ENCODE peak calls at places on chromosome 15, in ten cellular contexts. Q is cardiac muscle cell, A is thoracic aorta, V is WTC11, F is PC-3, D is lower lobe of right lung, I is GM13976, O is GM06990, N is fibroblast of the aortic adventitia, L is suprapubic skin. Y is an unnamed sample.

GRCh38 chr15:69734699-69735098 is 282.1 kb downstream of the RPLP1 start:
- DNase-seq in Q (no peak), A (no peak), V (no peak), F (no peak), D (no peak), I (no peak), O (no peak), N (peak; percentile 12), L (no peak), Y (no peak)

GRCh38 chr15:52069559-52069958 is 43.0 kb downstream of the BCL2L10 start:
- DNase-seq in Q (no peak), A (no peak), V (no peak), F (no peak), D (no peak), I (no peak), O (no peak), N (no peak), L (no peak), Y (no peak)

GRCh38 chr15:44545934-44546802 is 9.2 kb downstream of the EIF3J start:
- DNase-seq in Q (no peak), A (no peak), V (no peak), F (peak; percentile 43), D (no peak), I (peak; percentile 50), O (peak; percentile 49), N (peak; percentile 26), L (no peak), Y (peak; percentile 45)

GRCh38 chr15:60656491-60657284 is 177.7 kb upstream of the ICE2 start:
- DNase-seq in Q (peak; percentile 86), A (no peak), V (no peak), F (no peak), D (no peak), I (no peak), O (no peak), N (peak; percentile 69), L (no peak), Y (no peak)

GRCh38 chr15:51622269-51623180 is at the start of gene DMXL2:
- DNase-seq in Q (peak; percentile 90), A (peak; percentile 33), V (peak; percentile 89), F (peak; percentile 81), D (peak; percentile 93), I (peak; percentile 84), O (peak; percentile 93), N (peak; percentile 79), L (peak; percentile 86), Y (peak; percentile 79)

GRCh38 chr15:51077565-51078153 is 17.0 kb downstream of the TNFAIP8L3 start:
- DNase-seq in Q (peak; percentile 86), A (no peak), V (peak; percentile 91), F (no peak), D (peak; percentile 79), I (peak; percentile 84), O (peak; percentile 73), N (peak; percentile 44), L (peak; percentile 83), Y (peak; percentile 81)

GRCh38 chr15:29556385-29556784 is 265.9 kb downstream of the TJP1 start:
- DNase-seq in Q (peak; percentile 11), A (no peak), V (no peak), F (no peak), D (no peak), I (no peak), O (no peak), N (peak; percentile 6), L (no peak), Y (no peak)

GRCh38 chr15:28191832-28192231 is 92.7 kb upstream of the OCA2 start:
- DNase-seq in Q (peak; percentile 85), A (peak; percentile 18), V (peak; percentile 34), F (no peak), D (peak; percentile 52), I (no peak), O (no peak), N (peak; percentile 25), L (no peak), Y (no peak)

GRCh38 chr15:70442211-70442610 is 321.1 kb downstream of the UACA start:
- DNase-seq in Q (no peak), A (no peak), V (no peak), F (no peak), D (no peak), I (peak; percentile 11), O (no peak), N (no peak), L (no peak), Y (no peak)

GRCh38 chr15:45048784-45049631 is 26.0 kb downstream of the SORD start:
- DNase-seq in Q (peak; percentile 90), A (no peak), V (no peak), F (no peak), D (peak; percentile 59), I (peak; percentile 57), O (peak; percentile 39), N (peak; percentile 35), L (no peak), Y (peak; percentile 39)

GRCh38 chr15:45648521-45649200 is 13.8 kb downstream of the SQOR start:
- DNase-seq in Q (peak; percentile 57), A (no peak), V (no peak), F (peak; percentile 88), D (no peak), I (no peak), O (no peak), N (peak; percentile 73), L (no peak), Y (no peak)

GRCh38 chr15:85625856-85626255 is 168.9 kb downstream of the KLHL25 start:
- DNase-seq in Q (peak; percentile 86), A (no peak), V (no peak), F (no peak), D (no peak), I (peak; percentile 29), O (peak; percentile 56), N (peak; percentile 81), L (no peak), Y (no peak)

DNA sequence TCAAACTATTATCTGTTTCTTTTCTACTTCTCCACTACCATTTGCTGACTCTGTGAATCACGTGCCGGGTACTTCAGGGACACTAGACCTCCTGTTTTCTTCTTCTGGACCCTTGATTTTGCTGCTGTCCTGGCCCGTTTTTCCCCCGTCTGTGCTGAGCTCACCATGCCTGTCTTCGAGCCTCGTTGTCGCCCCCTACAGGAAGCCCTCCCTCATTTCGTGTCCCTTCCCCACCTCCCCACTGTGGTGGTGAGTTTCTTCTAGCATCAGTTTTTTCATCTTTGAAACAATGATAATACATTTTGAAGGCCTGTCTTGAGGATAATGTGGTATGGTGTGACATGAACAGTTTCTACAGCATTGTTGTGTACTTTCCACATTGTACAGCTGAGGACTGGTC is 12.8 kb downstream of the GABRG3 start:
- DNase-seq in Q (no peak), A (no peak), V (peak; percentile 65), F (no peak), D (no peak), I (no peak), O (no peak), N (no peak), L (no peak), Y (no peak)
- TF ChIP-seq CTCF in Q (no peak), A (no peak), V (peak; percentile 74), F (peak; percentile 30), D (no peak), I (no peak), O (no peak), N (no peak), L (no peak), Y (no peak)

GRCh38 chr15:87362531-87362930 is 894.0 kb downstream of the NTRK3 start:
- DNase-seq in Q (no peak), A (no peak), V (no peak), F (peak; percentile 35), D (no peak), I (no peak), O (no peak), N (no peak), L (no peak), Y (no peak)

GRCh38 chr15:87355946-87356345 is 900.6 kb downstream of the NTRK3 start:
- DNase-seq in Q (no peak), A (no peak), V (no peak), F (no peak), D (no peak), I (no peak), O (no peak), N (peak; percentile 58), L (no peak), Y (no peak)

GRCh38 chr15:87354661-87355410 is 901.7 kb downstream of the NTRK3 start:
- DNase-seq in Q (peak; percentile 53), A (no peak), V (no peak), F (peak; percentile 65), D (no peak), I (no peak), O (no peak), N (peak; percentile 95), L (no peak), Y (no peak)

GRCh38 chr15:87357608-87358007 is 898.9 kb downstream of the NTRK3 start:
- DNase-seq in Q (no peak), A (no peak), V (no peak), F (no peak), D (no peak), I (no peak), O (no peak), N (no peak), L (no peak), Y (no peak)
- TF ChIP-seq CTCF in Q (no peak), A (no peak), V (no peak), F (no peak), D (no peak), I (no peak), O (no peak), N (no peak), L (no peak), Y (no peak)

GRCh38 chr15:74418575-74419338 is 15.0 kb downstream of the SEMA7A start:
- DNase-seq in Q (no peak), A (no peak), V (no peak), F (no peak), D (no peak), I (no peak), O (no peak), N (no peak), L (no peak), Y (no peak)
- TF ChIP-seq CTCF in Q (no peak), A (no peak), V (no peak), F (no peak), D (no peak), I (no peak), O (no peak), N (no peak), L (no peak), Y (no peak)

DNA sequence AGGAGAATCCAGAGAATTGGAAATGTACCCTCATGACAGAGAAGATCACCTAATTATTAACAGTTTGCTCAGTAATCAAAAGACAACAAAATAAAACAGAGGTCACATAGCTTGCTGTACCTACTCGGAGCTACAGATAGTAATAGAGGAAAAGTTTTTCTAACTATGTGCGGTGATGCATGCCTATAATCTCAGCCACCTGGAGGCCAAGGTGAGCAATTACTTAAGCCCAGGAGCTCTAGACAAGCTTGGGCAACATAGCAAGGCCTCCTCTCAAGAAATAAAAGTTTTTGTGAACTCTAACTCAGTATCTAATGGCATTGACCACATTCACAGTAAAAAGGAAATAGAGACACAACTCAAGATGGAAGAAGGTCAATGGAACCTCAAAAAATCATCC is 243.6 kb downstream of the ATP8B4 start:
- DNase-seq in Q (no peak), A (no peak), V (no peak), F (peak; percentile 37), D (no peak), I (no peak), O (no peak), N (no peak), L (no peak), Y (no peak)
- TF ChIP-seq CTCF in Q (no peak), A (no peak), V (peak; percentile 44), F (peak; percentile 57), D (no peak), I (no peak), O (peak; percentile 37), N (no peak), L (no peak), Y (no peak)